ENCODE peak calls at places on chromosomes 3 and 15, in six cellular contexts. U is endothelial cell of umbilical vein, L is GM12878, D is IMR-90, V is K562, I is A549. T is an unnamed sample.

GRCh38 chr3:20589275-20589674 is 403.3 kb upstream of the SGO1 start:
- DNase-seq in U (no peak), L (no peak), D (no peak), V (no peak), I (no peak), T (peak)

GRCh38 chr3:9955067-9955502 is 2.9 kb upstream of the PRRT3 start:
- DNase-seq in U (no peak), L (no peak), D (peak), V (peak), I (no peak), T (peak)

GRCh38 chr3:30421261-30421660 is 185.1 kb upstream of the TGFBR2 start:
- DNase-seq in U (no peak), L (no peak), D (peak), V (no peak), I (no peak), T (no peak)

GRCh38 chr15:37837276-37837675 is 97.2 kb upstream of the TMCO5A start:
- DNase-seq in U (no peak), L (no peak), D (peak), V (no peak), I (no peak), T (no peak)

GRCh38 chr15:71447328-71448250 is 332.3 kb downstream of the THSD4 start:
- DNase-seq in U (peak), L (no peak), D (peak), V (no peak), I (peak), T (no peak)

GRCh38 chr15:69288531-69289311 is 10.0 kb upstream of the PAQR5 start:
- DNase-seq in U (no peak), L (no peak), D (no peak), V (no peak), I (no peak), T (no peak)

GRCh38 chr3:39757312-39757711 is 52.1 kb upstream of the MYRIP start:
- DNase-seq in U (peak), L (no peak), D (no peak), V (no peak), I (no peak), T (no peak)

GRCh38 chr3:62361261-62361660 is 12.1 kb downstream of the FEZF2 start:
- DNase-seq in U (no peak), L (no peak), D (no peak), V (no peak), I (no peak), T (no peak)

GRCh38 chr3:30263921-30264313 is 342.5 kb upstream of the TGFBR2 start:
- DNase-seq in U (no peak), L (no peak), D (no peak), V (no peak), I (no peak), T (no peak)

GRCh38 chr3:173501941-173502489 is 104.5 kb downstream of the NLGN1 start:
- DNase-seq in U (no peak), L (no peak), D (peak), V (no peak), I (no peak), T (no peak)

GRCh38 chr3:11567516-11568467 is 75.9 kb downstream of the VGLL4 start:
- DNase-seq in U (peak), L (no peak), D (peak), V (no peak), I (peak), T (no peak)

GRCh38 chr3:6264036-6264435 is 596.9 kb upstream of the GRM7 start:
- DNase-seq in U (no peak), L (no peak), D (no peak), V (no peak), I (no peak), T (no peak)

DNA sequence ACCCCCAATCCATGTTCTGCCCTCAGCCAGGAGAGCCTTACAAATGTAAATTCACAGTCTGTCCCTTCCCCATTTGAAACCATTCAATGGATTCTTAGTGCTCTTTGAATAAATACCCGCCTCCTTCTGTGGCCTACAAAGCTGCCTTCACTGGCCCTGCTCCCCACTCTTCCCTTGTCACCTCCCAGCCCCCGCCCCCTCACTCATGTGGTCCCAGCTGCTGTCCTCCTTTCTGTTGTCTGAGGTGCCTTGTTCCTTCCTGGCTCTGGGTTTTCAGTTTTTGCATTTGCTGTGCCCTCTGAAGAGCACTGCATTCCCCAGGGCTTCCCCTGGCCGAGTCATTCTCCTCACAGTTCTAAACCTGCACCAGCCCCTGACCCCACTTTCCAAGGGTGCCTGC is 3.2 kb downstream of the EFCAB12 start:
- DNase-seq in U (no peak), L (no peak), D (no peak), V (no peak), I (no peak), T (no peak)
- H3K4me2 ChIP-seq in U (no peak), L (no peak), D (no peak), V (no peak), I (no peak), T (peak)

DNA sequence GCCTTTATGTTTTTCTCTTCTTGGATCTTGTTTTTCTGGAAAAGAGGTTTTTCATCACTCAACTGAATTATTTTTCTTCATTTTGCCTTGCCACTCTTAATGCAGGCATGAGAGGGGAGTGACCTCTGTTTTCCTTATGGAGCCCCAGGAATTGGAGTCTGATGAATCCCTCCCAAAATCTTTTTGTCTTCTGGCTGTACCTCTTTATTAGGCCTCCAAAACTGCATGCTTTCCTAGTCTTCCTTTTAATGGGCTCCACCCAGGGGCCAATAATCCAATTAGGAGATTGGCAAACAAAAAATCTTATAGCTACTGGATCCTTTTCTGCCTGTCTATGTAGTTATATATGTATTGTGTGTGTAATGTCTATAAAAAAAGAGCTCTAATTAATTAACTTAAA is 192.4 kb upstream of the PEX5L start:
- DNase-seq in U (no peak), L (no peak), D (no peak), V (no peak), I (no peak), T (no peak)
- TF ChIP-seq POLR2A in U (no peak), L (no peak), D (no peak), V (no peak), I (no peak), T (no peak)

GRCh38 chr3:195549001-195549400 is 5.9 kb upstream of the PPP1R2 start:
- DNase-seq in U (peak), L (no peak), D (no peak), V (no peak), I (no peak), T (no peak)
- H3K4me2 ChIP-seq in U (no peak), L (no peak), D (no peak), V (no peak), I (no peak), T (peak)

GRCh38 chr3:46406440-46406785 is 453 bp downstream of the CCR5AS start:
- DNase-seq in U (peak), L (no peak), D (peak), V (peak), I (no peak), T (no peak)

GRCh38 chr3:46406786-46407611 is at the start of the genes CCR5AS and CCRL2:
- DNase-seq in U (peak), L (no peak), D (peak), V (peak), I (no peak), T (no peak)

GRCh38 chr3:46408853-46409252 is 1.8 kb downstream of the CCRL2 start:
- DNase-seq in U (no peak), L (no peak), D (no peak), V (no peak), I (no peak), T (no peak)

GRCh38 chr3:46407976-46408375 is 917 bp downstream of the CCRL2 start:
- DNase-seq in U (peak), L (no peak), D (no peak), V (no peak), I (no peak), T (no peak)

GRCh38 chr3:46405301-46406079 is 1.4 kb downstream of the CCR5AS start:
- DNase-seq in U (peak), L (no peak), D (peak), V (no peak), I (no peak), T (no peak)
- TF ChIP-seq POLR2A in U (no peak), L (no peak), D (no peak), V (no peak), I (no peak), T (no peak)

GRCh38 chr3:32816439-32817194 is 1.2 kb upstream of the TRIM71 start:
- DNase-seq in U (peak), L (no peak), D (no peak), V (no peak), I (no peak), T (peak)
- H3K4me2 ChIP-seq in U (peak), L (peak), D (peak), V (no peak), I (peak), T (peak)